ENCODE peak calls at places on chromosomes 7 and 10, in seven cellular contexts. E is ACHN; T is H54; O is frontal cortex; R is naive thymus-derived CD4-positive, alpha-beta T cell; U is MM.1S; M is HT-29. D is an unnamed sample.

GRCh38 chr7:28832669-28833068 is 125.5 kb downstream of the TRIL start:
- DNase-seq in E (no peak), U (no peak), R (no peak), O (no peak), T (no peak), M (no peak), D (no peak)

GRCh38 chr7:96968981-96969380 is 36.4 kb upstream of the DLX6 start:
- DNase-seq in T (no peak), R (no peak), M (no peak), U (no peak), O (no peak), E (no peak), D (no peak)

GRCh38 chr10:21811245-21811585 is 192.3 kb downstream of the DNAJC1 start:
- DNase-seq in U (no peak), R (no peak), M (no peak), E (no peak), T (no peak), O (no peak), D (no peak)

GRCh38 chr7:69796421-69796820 is 198.1 kb downstream of the AUTS2 start:
- DNase-seq in O (no peak), E (no peak), M (no peak), R (no peak), T (no peak), U (no peak), D (no peak)

GRCh38 chr10:124016795-124017375 is 76.5 kb downstream of the CHST15 start:
- DNase-seq in O (no peak), T (no peak), M (no peak), R (no peak), U (no peak), E (no peak), D (no peak)

GRCh38 chr7:104902183-104902582 is 111.8 kb upstream of the KMT2E start:
- DNase-seq in M (no peak), R (no peak), O (no peak), U (no peak), T (no peak), E (no peak), D (no peak)

GRCh38 chr7:39453743-39454355 is 112.4 kb upstream of the YAE1 start:
- DNase-seq in M (peak), U (peak), R (peak), O (no peak), T (peak), E (peak), D (peak)

GRCh38 chr10:104350146-104350635 is 3.4 kb upstream of the CFAP58 start:
- DNase-seq in E (peak), U (peak), T (no peak), R (peak), M (peak), O (peak), D (peak)

GRCh38 chr7:45000096-45001032 is at the start of gene CCM2:
- DNase-seq in M (peak), U (peak), T (peak), E (peak), O (no peak), R (no peak), D (no peak)

GRCh38 chr7:27351137-27351536 is 108.5 kb downstream of the EVX1 start:
- DNase-seq in R (no peak), T (no peak), U (no peak), M (no peak), E (no peak), O (no peak), D (no peak)

GRCh38 chr10:77850620-77851231 is 75.8 kb downstream of the DLG5 start:
- DNase-seq in U (no peak), O (no peak), E (no peak), M (no peak), T (no peak), R (no peak), D (no peak)

GRCh38 chr7:30285067-30285530 is 702 bp downstream of the ZNRF2 start:
- DNase-seq in T (peak), O (peak), U (peak), R (no peak), E (peak), M (no peak), D (peak)

GRCh38 chr10:34171957-34172527 is 643.1 kb downstream of the PARD3 start:
- DNase-seq in E (no peak), O (no peak), U (no peak), T (no peak), M (no peak), R (no peak), D (no peak)

GRCh38 chr10:23442936-23443335 is 4.1 kb downstream of the OTUD1 start:
- DNase-seq in U (no peak), R (no peak), T (peak), M (no peak), E (no peak), O (no peak), D (no peak)

GRCh38 chr7:22802426-22802825 is 20.2 kb downstream of the TOMM7 start:
- DNase-seq in M (no peak), R (no peak), T (no peak), E (no peak), O (no peak), U (no peak), D (no peak)

GRCh38 chr10:68871731-68872342 is 29.3 kb upstream of the DDX50 start:
- DNase-seq in R (no peak), T (no peak), M (no peak), O (no peak), U (no peak), E (peak), D (no peak)

GRCh38 chr10:32237644-32238345 is 109.2 kb downstream of the EPC1 start:
- DNase-seq in R (no peak), M (no peak), O (no peak), T (no peak), U (no peak), E (no peak), D (no peak)

GRCh38 chr10:44411251-44411650 is 26.4 kb upstream of the CXCL12 start:
- DNase-seq in M (no peak), E (no peak), O (no peak), R (no peak), U (no peak), T (no peak), D (no peak)

GRCh38 chr10:36171546-36171945 is 529.5 kb upstream of the FZD8 start:
- DNase-seq in R (no peak), T (no peak), M (no peak), E (peak), O (no peak), U (no peak), D (no peak)

GRCh38 chr7:38465946-38466345 is 165.2 kb downstream of the AMPH start:
- DNase-seq in M (no peak), R (no peak), U (no peak), T (no peak), E (no peak), O (no peak), D (no peak)

GRCh38 chr10:59672150-59672875 is 37.3 kb downstream of the SLC16A9 start:
- DNase-seq in R (no peak), M (no peak), O (no peak), U (no peak), T (no peak), E (no peak), D (no peak)

GRCh38 chr10:34768972-34769330 is 46.1 kb downstream of the PARD3 start:
- DNase-seq in T (no peak), O (no peak), U (no peak), M (no peak), R (no peak), E (no peak), D (no peak)

GRCh38 chr10:938954-939678 is 7.6 kb upstream of the LARP4B start:
- DNase-seq in O (no peak), U (no peak), R (peak), E (no peak), T (no peak), M (no peak), D (no peak)

GRCh38 chr10:646118-646524 is 43.3 kb downstream of the DIP2C start:
- DNase-seq in T (no peak), O (no peak), E (no peak), R (no peak), U (no peak), M (no peak), D (no peak)

GRCh38 chr7:131077735-131078134 is 249.9 kb upstream of the MKLN1 start:
- DNase-seq in T (no peak), E (no peak), R (no peak), M (no peak), O (no peak), U (no peak), D (no peak)

GRCh38 chr7:130286881-130287280 is 6.1 kb upstream of the CPA4 start:
- DNase-seq in U (no peak), M (no peak), T (no peak), E (no peak), R (no peak), O (no peak), D (no peak)

GRCh38 chr7:135741905-135742304 is 6.7 kb downstream of the FAM180A start:
- DNase-seq in U (no peak), O (no peak), M (no peak), R (no peak), T (no peak), E (no peak), D (no peak)

D was measured in CD4-positive, alpha-beta memory T cell.